ENCODE peak calls at places on chromosomes 16 and 17, in seven cellular contexts. T is fibroblast of lung; F is adipocyte; P is colonic mucosa; Z is left ventricle myocardium inferior; G is PC-3; O is effector memory CD4-positive, alpha-beta T cell. R is an unnamed sample. For H3K9me3, the result is how much of the 10 kb centered on the place peaks cover.

GRCh38 chr17:10036511-10037061 is 131.5 kb upstream of the RCVRN start:
- DNase-seq in T (no peak), F (no peak), P (peak), Z (peak), G (no peak), O (no peak), R (no peak)

GRCh38 chr16:84215531-84215930 is 24.3 kb downstream of the KCNG4 start:
- DNase-seq in T (no peak), F (no peak), P (no peak), Z (no peak), G (no peak), O (no peak), R (no peak)

GRCh38 chr16:31191697-31192428 is 10.7 kb downstream of the PYCARD start:
- DNase-seq in T (no peak), F (no peak), P (no peak), Z (no peak), G (no peak), O (no peak), R (no peak)

GRCh38 chr17:82334622-82335394 is 1.2 kb upstream of the SECTM1 start:
- DNase-seq in T (no peak), F (peak), P (no peak), Z (no peak), G (peak), O (no peak), R (no peak)

GRCh38 chr16:10744370-10745030 is 858 bp downstream of the NUBP1 start:
- DNase-seq in T (peak), F (no peak), P (no peak), Z (no peak), G (no peak), O (no peak), R (no peak)

GRCh38 chr16:70396209-70396904 is 42.5 kb downstream of the ST3GAL2 start:
- DNase-seq in T (no peak), F (no peak), P (peak), Z (no peak), G (no peak), O (no peak), R (no peak)

GRCh38 chr16:74736531-74737157 is 36.0 kb upstream of the MLKL start:
- DNase-seq in T (no peak), F (no peak), P (no peak), Z (no peak), G (peak), O (no peak), R (no peak)

GRCh38 chr17:45942284-45942683 is 47.9 kb downstream of the MAPT start:
- DNase-seq in T (no peak), F (peak), P (no peak), Z (peak), G (no peak), O (no peak), R (peak)

GRCh38 chr17:32264823-32265191 is 825 bp upstream of the RHBDL3 start:
- DNase-seq in T (no peak), F (peak), P (no peak), Z (no peak), G (no peak), O (no peak), R (no peak)

GRCh38 chr17:41647038-41647813 is 22.9 kb upstream of the KRT17 start:
- DNase-seq in T (no peak), F (no peak), P (no peak), Z (no peak), G (no peak), O (no peak), R (no peak)

GRCh38 chr17:75773121-75773807 is 8.3 kb upstream of the GALK1 start:
- DNase-seq in T (no peak), F (no peak), P (no peak), Z (no peak), G (no peak), O (no peak), R (no peak)

GRCh38 chr17:34997355-34997862 is 17.1 kb downstream of the LIG3 start:
- DNase-seq in T (peak), F (peak), P (peak), Z (no peak), G (peak), O (no peak), R (no peak)

GRCh38 chr16:81652798-81653505 is 126.1 kb upstream of the PLCG2 start:
- DNase-seq in T (no peak), F (no peak), P (no peak), Z (no peak), G (no peak), O (no peak), R (no peak)

GRCh38 chr16:80459331-80459777 is 81.4 kb upstream of the DYNLRB2 start:
- DNase-seq in T (peak), F (no peak), P (no peak), Z (peak), G (no peak), O (no peak), R (no peak)

GRCh38 chr17:66165537-66166123 is 26.3 kb downstream of the CEP112 start:
- DNase-seq in T (peak), F (peak), P (no peak), Z (no peak), G (peak), O (no peak), R (no peak)

GRCh38 chr16:29813644-29814562 is 1.9 kb downstream of the PRRT2 start:
- DNase-seq in T (no peak), F (no peak), P (no peak), Z (no peak), G (no peak), O (no peak), R (no peak)

GRCh38 chr17:49495842-49496182 is 719 bp downstream of the NGFR start:
- DNase-seq in T (no peak), F (no peak), P (no peak), Z (no peak), G (no peak), O (no peak), R (no peak)

GRCh38 chr16:68453816-68454215 is 5.5 kb upstream of the SMPD3 start:
- DNase-seq in T (no peak), F (no peak), P (no peak), Z (no peak), G (no peak), O (no peak), R (no peak)

GRCh38 chr17:60039509-60040442 is 38.9 kb downstream of the HEATR6 start:
- DNase-seq in T (no peak), F (no peak), P (no peak), Z (no peak), G (no peak), O (no peak), R (no peak)

GRCh38 chr17:51371732-51372151 is 111.4 kb downstream of the UTP18 start:
- DNase-seq in T (peak), F (peak), P (peak), Z (no peak), G (peak), O (peak), R (peak)

GRCh38 chr17:17515921-17516295 is 19.7 kb upstream of the RASD1 start:
- DNase-seq in T (peak), F (peak), P (no peak), Z (no peak), G (peak), O (no peak), R (peak)

GRCh38 chr17:22270381-22270780 is 578.1 kb downstream of the KCNJ18 start:
- DNase-seq in T (no peak), F (no peak), P (no peak), Z (no peak), G (no peak), O (no peak), R (no peak)
- H3K9me3 ChIP-seq in T (under half), F (under half), P (under half), Z (under half), G (under half), O (under half), R (under half)

GRCh38 chr17:13864551-13864950 is 204.8 kb upstream of the COX10 start:
- DNase-seq in T (peak), F (peak), P (no peak), Z (no peak), G (peak), O (no peak), R (peak)
- H3K4me3 ChIP-seq in T (no peak), F (peak), P (no peak), Z (no peak), G (no peak), O (no peak), R (no peak)

GRCh38 chr16:11996433-11997174 is 20.1 kb downstream of the SNX29 start:
- DNase-seq in T (no peak), F (no peak), P (no peak), Z (no peak), G (no peak), O (no peak), R (no peak)
- H3K9me3 ChIP-seq in T (under half), F (under half), P (under half), Z (under half), G (under half), O (under half), R (under half)

DNA sequence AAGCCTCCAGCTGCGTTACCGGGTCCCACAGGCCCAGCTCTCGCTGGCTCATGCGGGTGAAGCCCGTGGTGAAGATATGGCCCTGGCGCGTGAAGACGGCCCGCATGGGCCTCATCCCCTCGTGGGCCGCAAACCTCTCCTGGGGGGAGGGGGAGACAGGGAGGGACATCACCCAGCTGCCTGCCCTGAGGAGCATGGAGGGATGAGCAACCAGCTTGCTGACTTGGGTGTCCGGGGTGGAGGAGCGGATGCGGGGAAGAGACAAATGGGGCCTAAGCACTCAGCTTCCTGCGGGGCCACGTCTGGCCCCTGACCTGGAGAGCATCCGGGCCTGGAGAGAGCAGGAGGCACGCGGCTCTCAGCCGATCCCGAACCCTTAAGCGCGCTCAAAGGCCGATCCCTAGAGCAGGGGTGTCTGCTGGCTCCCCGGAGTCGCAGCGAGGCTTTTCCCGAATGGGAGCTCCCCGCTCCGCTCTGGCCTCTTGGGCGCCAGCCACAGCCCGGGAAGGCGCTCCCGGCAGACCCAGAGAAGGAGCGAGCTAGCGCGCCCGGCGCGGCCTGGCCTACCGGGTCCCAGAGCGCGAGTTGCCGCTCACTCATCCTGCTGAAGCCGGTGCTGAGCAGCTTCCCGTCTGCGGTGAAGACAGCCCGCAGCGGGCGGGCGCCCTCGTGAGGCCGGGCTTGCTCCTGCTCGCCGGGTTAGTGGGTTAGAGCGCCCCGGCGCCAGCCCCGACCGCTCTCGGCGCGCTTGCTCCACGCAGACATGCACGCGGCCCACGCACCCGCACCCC is 5.0 kb downstream of the CORO6 start:
- DNase-seq in T (peak), F (no peak), P (peak), Z (peak), G (peak), O (peak), R (no peak)
- H3K4me3 ChIP-seq in T (no peak), F (peak), P (peak), Z (peak), G (peak), O (peak), R (no peak)

GRCh38 chr17:53426505-53426904 is 396.2 kb upstream of the KIF2B start:
- DNase-seq in T (no peak), F (no peak), P (no peak), Z (no peak), G (no peak), O (no peak), R (no peak)
- H3K9me3 ChIP-seq in T (under half), F (under half), P (under half), Z (under half), G (under half), O (under half), R (under half)

GRCh38 chr17:8123695-8124349 is at the start of gene HES7:
- DNase-seq in T (no peak), F (peak), P (no peak), Z (no peak), G (peak), O (no peak), R (no peak)

GRCh38 chr17:8122391-8122922 is 1.4 kb downstream of the HES7 start:
- DNase-seq in T (peak), F (peak), P (peak), Z (no peak), G (peak), O (no peak), R (peak)

GRCh38 chr17:8124350-8125195 is 667 bp upstream of the HES7 start:
- DNase-seq in T (peak), F (peak), P (no peak), Z (no peak), G (peak), O (no peak), R (no peak)

GRCh38 chr17:8121531-8122390 is 2.1 kb downstream of the HES7 start:
- DNase-seq in T (peak), F (peak), P (peak), Z (no peak), G (peak), O (no peak), R (peak)

GRCh38 chr17:8122923-8123694 is 797 bp downstream of the HES7 start:
- DNase-seq in T (peak), F (peak), P (peak), Z (no peak), G (peak), O (no peak), R (peak)
- H3K4me3 ChIP-seq in T (peak), F (peak), P (peak), Z (peak), G (peak), O (peak), R (peak)

DNA sequence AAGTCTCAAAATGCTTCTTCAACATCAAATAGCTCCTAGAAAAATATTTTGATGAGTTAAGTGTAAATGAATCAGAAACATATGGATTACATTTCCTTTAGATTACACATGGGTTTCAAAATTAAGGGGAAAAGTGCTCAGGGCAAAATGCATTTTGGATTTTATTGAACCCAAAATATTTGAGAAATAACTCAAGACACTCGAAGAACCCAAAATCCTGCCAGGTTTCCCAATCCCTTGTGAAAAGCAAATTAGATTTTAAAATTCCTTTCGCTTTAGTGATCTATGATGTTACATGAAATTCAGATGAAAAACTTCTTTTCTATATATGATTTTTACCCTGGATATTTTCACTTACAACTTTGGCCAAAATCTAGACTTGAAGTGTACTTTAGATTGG is 847.4 kb upstream of the SOX9 start:
- DNase-seq in T (no peak), F (no peak), P (no peak), Z (no peak), G (no peak), O (no peak), R (no peak)
- H3K9me3 ChIP-seq in T (under half), F (under half), P (under half), Z (under half), G (under half), O (under half), R (under half)